ENCODE peak calls at places on chromosomes 2 and 18, in seven cellular contexts. Q, X, P, B, I, R and M are unnamed samples.

GRCh38 chr2:1339757-1340515 is 73.3 kb upstream of the TPO start:
- DNase-seq in Q (no peak), X (no peak), P (no peak), B (peak), I (no peak), R (no peak), M (no peak)

GRCh38 chr2:128364441-128364911 is 45.8 kb upstream of the HS6ST1 start:
- DNase-seq in Q (no peak), X (no peak), P (peak), B (no peak), I (no peak), R (no peak), M (no peak)

GRCh38 chr2:64634338-64635267 is 19.1 kb downstream of the SERTAD2 start:
- DNase-seq in Q (no peak), X (no peak), P (no peak), B (peak), I (peak), R (no peak), M (no peak)

GRCh38 chr18:11518788-11519685 is 90.4 kb upstream of the SLC35G4 start:
- DNase-seq in Q (no peak), X (peak), P (no peak), B (no peak), I (peak), R (peak), M (no peak)

GRCh38 chr2:9219027-9219445 is 12.4 kb downstream of the ASAP2 start:
- DNase-seq in Q (no peak), X (no peak), P (no peak), B (no peak), I (no peak), R (no peak), M (no peak)

GRCh38 chr2:183665403-183665802 is 541.2 kb downstream of the NUP35 start:
- DNase-seq in Q (no peak), X (no peak), P (no peak), B (no peak), I (no peak), R (no peak), M (no peak)

GRCh38 chr2:176556383-176556782 is 287.1 kb downstream of the MTX2 start:
- DNase-seq in Q (no peak), X (no peak), P (no peak), B (no peak), I (no peak), R (no peak), M (no peak)

GRCh38 chr2:129923265-129924141 is 56.0 kb upstream of the RAB6C start:
- DNase-seq in Q (no peak), X (peak), P (no peak), B (peak), I (peak), R (no peak), M (no peak)

GRCh38 chr2:28633739-28634138 is 117.9 kb upstream of the PPP1CB start:
- DNase-seq in Q (no peak), X (no peak), P (peak), B (no peak), I (peak), R (no peak), M (no peak)

GRCh38 chr2:3625186-3625585 is 30.3 kb downstream of the COLEC11 start:
- DNase-seq in Q (no peak), X (no peak), P (peak), B (peak), I (no peak), R (no peak), M (no peak)

GRCh38 chr2:8241317-8241716 is 440.5 kb upstream of the ID2 start:
- DNase-seq in Q (no peak), X (no peak), P (no peak), B (no peak), I (no peak), R (no peak), M (no peak)

GRCh38 chr2:48934807-48935206 is 179.3 kb upstream of the LHCGR start:
- DNase-seq in Q (no peak), X (no peak), P (no peak), B (no peak), I (no peak), R (no peak), M (no peak)

GRCh38 chr2:241804326-241805276 is 4.4 kb upstream of the NEU4 start:
- DNase-seq in Q (peak), X (no peak), P (no peak), B (peak), I (peak), R (no peak), M (no peak)

GRCh38 chr2:60303685-60304084 is 249.8 kb downstream of the BCL11A start:
- DNase-seq in Q (no peak), X (no peak), P (no peak), B (no peak), I (no peak), R (no peak), M (no peak)

GRCh38 chr2:101515512-101515911 is 40.6 kb upstream of the RFX8 start:
- DNase-seq in Q (peak), X (no peak), P (no peak), B (no peak), I (peak), R (no peak), M (no peak)

GRCh38 chr2:201654611-201655384 is 11.5 kb upstream of the TMEM237 start:
- DNase-seq in Q (no peak), X (no peak), P (no peak), B (no peak), I (peak), R (peak), M (no peak)

GRCh38 chr18:30705943-30706342 is 336.6 kb downstream of the DSC3 start:
- DNase-seq in Q (no peak), X (no peak), P (no peak), B (no peak), I (no peak), R (no peak), M (no peak)

GRCh38 chr2:20596973-20597867 is 53.7 kb downstream of the HS1BP3 start:
- DNase-seq in Q (peak), X (peak), P (no peak), B (peak), I (no peak), R (no peak), M (no peak)

GRCh38 chr2:227551804-227552203 is 46.9 kb upstream of the SCYGR2 start:
- DNase-seq in Q (no peak), X (no peak), P (no peak), B (no peak), I (no peak), R (no peak), M (no peak)

DNA sequence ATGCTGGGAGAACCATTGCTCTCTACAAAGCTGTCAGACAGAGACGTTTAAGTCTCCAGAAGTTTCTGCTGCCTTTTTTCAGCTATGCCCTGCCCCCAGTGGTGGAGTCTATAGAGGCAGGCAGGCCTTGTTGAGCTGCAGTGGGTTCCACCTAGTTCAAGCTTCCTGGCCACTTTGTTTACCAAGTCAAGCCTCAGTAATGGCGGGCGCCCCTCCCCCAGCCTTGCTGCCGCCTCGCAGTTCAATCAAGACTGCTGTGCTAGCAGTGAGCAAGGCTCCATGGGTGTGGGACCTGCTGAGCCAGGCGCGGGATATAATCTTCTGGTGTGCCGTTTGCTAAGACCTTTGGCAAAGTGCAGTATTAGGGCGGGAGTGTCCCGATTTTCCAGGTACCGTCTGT is 52.7 kb upstream of the SCYGR2 start:
- DNase-seq in Q (no peak), X (no peak), P (no peak), B (peak), I (no peak), R (no peak), M (no peak)
- TF ChIP-seq CTCF in Q (no peak), X (no peak), P (no peak), B (no peak), I (no peak), R (peak), M (peak)

GRCh38 chr18:48666613-48667012 is 127.8 kb downstream of the CTIF start:
- DNase-seq in Q (no peak), X (no peak), P (no peak), B (no peak), I (no peak), R (no peak), M (no peak)

GRCh38 chr18:48669180-48669675 is 130.4 kb downstream of the CTIF start:
- DNase-seq in Q (no peak), X (no peak), P (no peak), B (no peak), I (no peak), R (no peak), M (no peak)

GRCh38 chr18:48665654-48666053 is 126.8 kb downstream of the CTIF start:
- DNase-seq in Q (no peak), X (no peak), P (no peak), B (no peak), I (no peak), R (no peak), M (no peak)

GRCh38 chr18:48668466-48669179 is 129.8 kb downstream of the CTIF start:
- DNase-seq in Q (no peak), X (no peak), P (no peak), B (no peak), I (no peak), R (no peak), M (no peak)

DNA sequence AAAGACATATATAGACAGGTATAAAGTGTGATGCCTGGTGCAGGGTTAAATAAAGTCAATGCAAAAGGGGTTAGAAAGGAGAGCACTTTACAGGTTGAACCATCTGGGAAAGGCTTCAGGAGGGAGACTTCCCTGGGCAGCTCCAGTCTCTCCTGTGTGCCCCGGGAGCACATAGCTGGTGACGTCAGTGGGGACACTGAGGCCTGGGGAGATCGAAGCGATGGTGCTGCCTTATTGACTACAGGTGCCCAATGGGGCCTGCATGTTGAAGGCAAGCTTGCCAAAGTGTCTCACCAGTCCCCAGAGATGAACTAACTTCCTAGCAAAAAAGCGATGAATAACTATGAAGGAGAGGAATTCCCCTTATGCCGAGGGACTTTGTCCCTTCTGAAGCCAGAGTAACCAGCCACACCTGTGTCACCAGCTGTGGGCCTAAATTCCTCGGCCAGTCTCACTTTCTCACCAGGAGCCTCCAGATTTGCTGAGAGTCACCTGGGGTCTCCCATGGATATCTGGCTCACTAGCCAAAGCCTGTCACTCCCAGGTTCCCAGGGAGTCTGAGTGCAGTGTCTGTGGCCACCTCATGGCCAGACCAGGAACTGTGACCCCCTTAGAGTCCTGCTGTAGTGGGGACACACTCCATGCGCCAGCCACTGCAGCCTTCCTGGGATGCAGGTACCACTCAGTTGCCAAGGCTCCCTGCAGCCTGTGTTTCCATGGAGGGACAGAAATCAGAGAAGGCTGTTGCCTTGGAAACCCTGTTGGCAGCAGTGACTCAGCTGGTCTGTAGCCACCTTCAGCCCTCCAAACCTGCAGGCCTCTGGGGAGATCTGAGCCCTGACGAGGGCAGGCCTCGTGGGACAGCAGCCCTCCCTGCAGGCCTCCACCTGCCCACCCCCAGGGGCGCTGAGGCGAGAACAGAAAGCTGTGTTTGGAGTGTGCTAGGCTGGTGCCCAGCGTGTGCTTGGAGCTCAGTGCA is 128.7 kb downstream of the CTIF start:
- DNase-seq in Q (no peak), X (no peak), P (no peak), B (no peak), I (no peak), R (no peak), M (no peak)
- H3K4me3 ChIP-seq in Q (no peak), X (no peak), P (no peak), B (no peak), I (no peak), R (no peak), M (no peak)

GRCh38 chr2:237707859-237708398 is 80.5 kb downstream of the LRRFIP1 start:
- DNase-seq in Q (no peak), X (no peak), P (no peak), B (no peak), I (no peak), R (no peak), M (no peak)
- TF ChIP-seq CTCF in Q (no peak), X (no peak), P (no peak), B (no peak), I (no peak), R (no peak), M (no peak)

GRCh38 chr18:63162271-63163014 is 157.1 kb downstream of the BCL2 start:
- DNase-seq in Q (no peak), X (no peak), P (no peak), B (no peak), I (peak), R (no peak), M (no peak)

GRCh38 chr18:63159590-63159989 is 160.0 kb downstream of the BCL2 start:
- DNase-seq in Q (no peak), X (no peak), P (no peak), B (no peak), I (no peak), R (no peak), M (no peak)

GRCh38 chr18:63160172-63160995 is 159.2 kb downstream of the BCL2 start:
- DNase-seq in Q (no peak), X (no peak), P (no peak), B (no peak), I (no peak), R (no peak), M (no peak)

GRCh38 chr18:63161032-63161727 is 158.4 kb downstream of the BCL2 start:
- DNase-seq in Q (no peak), X (no peak), P (no peak), B (no peak), I (no peak), R (no peak), M (no peak)

DNA sequence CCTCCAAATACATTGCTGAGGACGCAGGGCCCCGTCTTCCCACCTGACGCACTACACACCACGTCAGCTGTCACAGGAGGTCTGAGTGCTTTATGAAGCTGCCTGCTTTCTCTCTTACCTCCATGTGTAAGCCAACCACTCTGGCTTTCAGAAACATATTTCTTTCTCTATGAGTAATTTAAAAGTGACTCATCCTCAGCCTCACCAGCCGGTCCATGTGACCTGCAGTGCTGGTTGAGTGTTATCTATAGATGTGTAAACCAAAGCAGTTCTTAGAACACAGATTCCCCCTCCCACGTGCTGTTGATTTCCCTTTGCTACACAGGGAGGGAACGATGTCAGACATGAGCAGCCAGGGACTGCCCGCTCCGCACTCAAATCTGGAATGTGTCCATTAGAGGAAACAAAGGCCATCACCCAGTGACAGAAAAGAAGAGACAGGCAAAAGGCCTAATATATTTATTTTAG is 157.8 kb downstream of the BCL2 start:
- DNase-seq in Q (peak), X (no peak), P (no peak), B (no peak), I (peak), R (peak), M (peak)
- H3K4me3 ChIP-seq in Q (no peak), X (no peak), P (no peak), B (no peak), I (no peak), R (no peak), M (no peak)

DNA sequence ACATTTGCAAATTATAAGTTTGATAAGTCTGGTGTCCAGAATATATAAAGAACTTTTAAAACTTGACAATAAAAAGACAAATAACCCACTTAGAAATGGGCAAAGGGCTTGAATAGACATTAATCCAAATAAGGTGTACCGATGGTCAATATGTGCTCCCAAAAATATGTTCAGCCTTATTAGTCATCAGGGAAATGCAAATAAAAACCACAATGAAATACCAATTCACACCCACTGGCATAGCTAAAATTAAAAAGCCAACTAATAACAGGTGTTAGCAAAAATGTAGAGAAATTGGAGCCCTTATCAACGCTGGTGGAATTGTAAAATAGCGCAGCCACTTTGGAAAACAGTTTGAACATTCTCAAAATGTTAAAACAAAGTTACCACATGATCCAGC is 79.0 kb upstream of the SCG2 start:
- DNase-seq in Q (no peak), X (no peak), P (no peak), B (no peak), I (peak), R (no peak), M (no peak)
- TF ChIP-seq CTCF in Q (no peak), X (no peak), P (no peak), B (no peak), I (no peak), R (no peak), M (no peak)